ENCODE peak calls at places on chromosome 18, in four cellular contexts. Q, Z, H and U are unnamed samples.

GRCh38 chr18:9885170-9886004 is at the start of gene TXNDC2:
- DNase-seq in H (peak), Q (no peak), Z (no peak), U (no peak)

GRCh38 chr18:28176674-28176932 is 327 bp downstream of the CDH2 start:
- DNase-seq in H (no peak), Q (peak), Z (no peak), U (no peak)

GRCh38 chr18:68983126-68983525 is 185.2 kb downstream of the CCDC102B start:
- DNase-seq in H (no peak), Q (no peak), Z (no peak), U (no peak)

GRCh38 chr18:68298340-68298739 is 416.6 kb downstream of the TMX3 start:
- DNase-seq in Z (no peak), H (no peak), Q (no peak), U (no peak)

GRCh38 chr18:54192900-54193299 is 31.6 kb downstream of the MBD2 start:
- DNase-seq in Z (no peak), Q (no peak), H (no peak), U (no peak)

GRCh38 chr18:63779386-63779785 is 4.2 kb downstream of the SERPINB7 start:
- DNase-seq in H (no peak), Z (no peak), Q (no peak), U (no peak)

GRCh38 chr18:43665239-43665788 is 388.0 kb upstream of the SYT4 start:
- DNase-seq in H (no peak), Q (no peak), Z (no peak), U (no peak)

GRCh38 chr18:42113529-42114191 is 158.6 kb downstream of the PIK3C3 start:
- DNase-seq in H (no peak), Z (peak), Q (no peak), U (no peak)

GRCh38 chr18:57134564-57135211 is 12.2 kb upstream of the BOD1L2 start:
- DNase-seq in Z (no peak), Q (no peak), H (no peak), U (no peak)

GRCh38 chr18:62279561-62279960 is 45.5 kb upstream of the TNFRSF11A start:
- DNase-seq in Q (no peak), H (no peak), Z (no peak), U (no peak)
- TF ChIP-seq NR3C1 in Q (no peak), H (no peak), Z (no peak), U (no peak)

GRCh38 chr18:74473976-74474375 is 16.9 kb upstream of the DIPK1C start:
- DNase-seq in H (no peak), Q (no peak), Z (no peak), U (no peak)

GRCh38 chr18:74463271-74463670 is 6.2 kb upstream of the DIPK1C start:
- DNase-seq in Q (no peak), Z (no peak), H (no peak), U (no peak)

GRCh38 chr18:74465775-74466174 is 8.7 kb upstream of the DIPK1C start:
- DNase-seq in Z (no peak), H (no peak), Q (no peak), U (no peak)

GRCh38 chr18:74472312-74472711 is 15.2 kb upstream of the DIPK1C start:
- DNase-seq in Z (no peak), H (no peak), Q (no peak), U (no peak)

DNA sequence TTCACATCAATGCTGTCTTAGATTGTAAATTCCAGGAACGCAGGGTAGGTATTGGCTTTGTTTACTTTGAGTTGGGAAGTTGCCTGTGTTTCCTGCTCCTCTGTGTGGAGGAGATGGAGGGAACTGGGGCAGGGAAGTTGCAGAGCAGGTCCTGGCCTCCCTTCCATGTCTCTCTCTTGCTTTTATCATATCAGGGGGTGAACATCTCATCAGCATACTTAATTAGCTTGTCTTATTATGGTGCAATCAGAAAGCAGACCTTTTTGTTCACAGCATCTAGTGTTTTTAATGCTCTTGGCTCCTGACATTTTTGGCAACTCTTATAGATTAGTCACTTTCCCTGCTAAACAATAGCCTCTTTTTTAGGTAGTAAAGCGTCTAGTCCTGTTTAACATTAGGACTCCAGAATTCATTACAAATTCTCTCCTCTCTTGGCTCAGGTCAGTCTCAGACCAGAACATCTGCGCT is 11.5 kb upstream of the DIPK1C start:
- DNase-seq in H (no peak), Z (no peak), Q (no peak), U (no peak)
- TF ChIP-seq NR3C1 in H (no peak), Z (no peak), Q (no peak), U (no peak)

GRCh38 chr18:35941299-35941698 is 31.2 kb upstream of the RMP24 start:
- DNase-seq in Q (no peak), Z (no peak), H (no peak), U (no peak)

GRCh38 chr18:35938562-35938961 is 33.9 kb upstream of the RMP24 start:
- DNase-seq in H (no peak), Z (no peak), Q (no peak), U (no peak)

GRCh38 chr18:35942661-35943060 is 29.8 kb upstream of the RMP24 start:
- DNase-seq in Q (no peak), H (no peak), Z (no peak), U (no peak)

GRCh38 chr18:35939166-35939565 is 33.3 kb upstream of the RMP24 start:
- DNase-seq in H (no peak), Q (peak), Z (no peak), U (no peak)

DNA sequence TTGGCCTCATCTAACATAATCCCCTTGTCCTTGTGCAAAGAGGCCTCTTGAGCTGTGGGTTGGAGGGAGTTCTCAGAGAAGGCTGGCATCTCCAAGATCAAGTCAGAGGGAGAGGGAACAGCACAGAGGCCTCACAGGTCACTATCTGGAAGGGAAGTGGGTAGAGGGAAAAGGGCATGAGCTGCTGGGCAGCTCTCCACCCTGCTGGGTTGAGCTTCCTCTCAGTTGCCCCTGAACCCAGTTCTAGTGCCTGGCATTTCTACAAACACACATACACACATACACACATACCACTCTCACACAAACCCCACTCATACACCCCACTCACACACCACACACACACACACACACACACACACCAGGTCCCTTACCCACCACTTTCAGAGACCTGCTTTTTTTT is 30.3 kb upstream of the RMP24 start:
- DNase-seq in Q (no peak), H (no peak), Z (no peak), U (no peak)
- TF ChIP-seq NR3C1 in Q (no peak), H (no peak), Z (no peak), U (no peak)

GRCh38 chr18:59459352-59460059 is 100.4 kb upstream of the LMAN1 start:
- DNase-seq in Q (no peak), Z (peak), H (peak), U (peak)
- TF ChIP-seq NR3C1 in Q (no peak), Z (no peak), H (no peak), U (no peak)

GRCh38 chr18:3380384-3380961 is 69.5 kb upstream of the TGIF1 start:
- DNase-seq in Q (no peak), H (no peak), Z (no peak), U (peak)
- TF ChIP-seq NR3C1 in Q (no peak), H (no peak), Z (no peak), U (no peak)

GRCh38 chr18:71398530-71398929 is 1109.7 kb downstream of the SOCS6 start:
- DNase-seq in Z (peak), Q (no peak), H (no peak), U (peak)
- TF ChIP-seq NR3C1 in Z (no peak), Q (no peak), H (no peak), U (no peak)

GRCh38 chr18:48541747-48542108 is 2.9 kb downstream of the CTIF start:
- DNase-seq in Q (no peak), H (no peak), Z (no peak), U (no peak)

GRCh38 chr18:48541026-48541746 is 2.4 kb downstream of the CTIF start:
- DNase-seq in H (peak), Z (no peak), Q (peak), U (peak)

GRCh38 chr18:48538531-48539405 is at the start of gene CTIF:
- DNase-seq in H (peak), Z (peak), Q (peak), U (peak)

GRCh38 chr18:48539406-48540328 is 836 bp downstream of the CTIF start:
- DNase-seq in H (peak), Z (no peak), Q (peak), U (peak)

GRCh38 chr18:48540329-48541025 is 1.6 kb downstream of the CTIF start:
- DNase-seq in Z (peak), H (peak), Q (peak), U (peak)
- TF ChIP-seq NR3C1 in Z (no peak), H (no peak), Q (no peak), U (no peak)